ENCODE peak calls at places on chromosomes 11 and 22, in eight cellular contexts. P, J, N, C, R, K, Y and W are unnamed samples. For H3K27me3, the result is how much of the 10 kb centered on the place peaks cover.

GRCh38 chr22:40597541-40598453 is 38.7 kb downstream of the MRTFA start:
- DNase-seq in R (no peak), P (no peak), N (no peak), Y (no peak), K (no peak), C (no peak), J (no peak), W (no peak)

GRCh38 chr11:72613977-72614376 is 60.2 kb downstream of the PDE2A start:
- DNase-seq in Y (no peak), R (no peak), P (no peak), K (no peak), C (peak), N (peak), J (no peak), W (no peak)

GRCh38 chr11:57357827-57358226 is 19.7 kb downstream of the P2RX3 start:
- DNase-seq in K (no peak), Y (no peak), C (peak), N (no peak), J (no peak), P (no peak), R (no peak), W (no peak)

GRCh38 chr11:71342951-71343827 is 90.8 kb upstream of the SHANK2 start:
- DNase-seq in C (peak), N (peak), J (peak), P (peak), K (no peak), R (no peak), Y (peak), W (no peak)

GRCh38 chr11:1760351-1761109 is 3.2 kb downstream of the CTSD start:
- DNase-seq in J (no peak), R (no peak), Y (no peak), N (peak), K (peak), C (no peak), P (no peak), W (no peak)

GRCh38 chr11:122690801-122691649 is 35.5 kb downstream of the UBASH3B start:
- DNase-seq in R (no peak), P (no peak), K (peak), C (peak), N (no peak), J (no peak), Y (peak), W (no peak)

GRCh38 chr11:43550714-43551113 is 129.8 kb upstream of the HSD17B12 start:
- DNase-seq in R (no peak), C (no peak), J (no peak), Y (no peak), K (no peak), P (no peak), N (no peak), W (no peak)

GRCh38 chr11:124670732-124671131 is 2.8 kb downstream of the SIAE start:
- DNase-seq in J (no peak), K (no peak), R (no peak), P (no peak), Y (peak), C (peak), N (peak), W (no peak)

GRCh38 chr11:10592331-10592730 is 23.9 kb upstream of the LYVE1 start:
- DNase-seq in P (peak), K (peak), R (no peak), Y (no peak), C (peak), N (no peak), J (no peak), W (no peak)

GRCh38 chr11:77198440-77198849 is 70.4 kb downstream of the MYO7A start:
- DNase-seq in N (peak), P (peak), K (peak), R (peak), J (no peak), Y (peak), C (peak), W (no peak)

GRCh38 chr22:40498454-40499186 is 128.2 kb downstream of the SGSM3 start:
- DNase-seq in R (no peak), J (no peak), K (peak), N (no peak), P (peak), Y (peak), C (no peak), W (no peak)

DNA sequence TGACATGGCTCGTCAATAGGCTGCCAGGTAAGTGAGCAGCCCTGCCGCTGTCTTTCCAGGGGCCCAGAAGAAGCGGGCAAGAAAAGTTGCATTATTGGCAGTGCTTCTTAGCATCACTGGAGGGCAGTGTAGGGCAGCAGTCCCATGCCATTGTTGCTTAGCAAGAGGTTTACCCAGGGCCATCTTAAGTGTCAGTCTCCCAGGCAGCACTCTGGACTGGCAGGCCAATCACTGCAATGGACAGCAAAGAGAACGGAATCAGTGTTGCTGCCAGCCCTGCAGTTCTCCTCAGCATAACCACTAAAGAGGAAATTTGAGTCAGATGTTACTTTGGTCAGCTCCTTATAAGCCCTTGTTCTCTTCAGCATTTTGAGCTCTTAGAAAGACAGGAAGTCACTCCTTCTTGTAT is 13.4 kb upstream of the GRK2 start:
- DNase-seq in C (peak), Y (peak), P (no peak), J (no peak), N (no peak), R (no peak), K (peak), W (peak)
- TF ChIP-seq POLR2AphosphoS5 in C (peak), Y (no peak), P (no peak), J (no peak), N (no peak), R (no peak), K (no peak), W (no peak)

GRCh38 chr22:49446145-49446758 is 381.4 kb downstream of the BRD1 start:
- DNase-seq in Y (no peak), J (no peak), K (no peak), C (no peak), P (no peak), N (no peak), R (peak), W (no peak)
- TF ChIP-seq CTCF in Y (no peak), J (no peak), K (no peak), C (no peak), P (no peak), N (no peak), R (no peak), W (no peak)

DNA sequence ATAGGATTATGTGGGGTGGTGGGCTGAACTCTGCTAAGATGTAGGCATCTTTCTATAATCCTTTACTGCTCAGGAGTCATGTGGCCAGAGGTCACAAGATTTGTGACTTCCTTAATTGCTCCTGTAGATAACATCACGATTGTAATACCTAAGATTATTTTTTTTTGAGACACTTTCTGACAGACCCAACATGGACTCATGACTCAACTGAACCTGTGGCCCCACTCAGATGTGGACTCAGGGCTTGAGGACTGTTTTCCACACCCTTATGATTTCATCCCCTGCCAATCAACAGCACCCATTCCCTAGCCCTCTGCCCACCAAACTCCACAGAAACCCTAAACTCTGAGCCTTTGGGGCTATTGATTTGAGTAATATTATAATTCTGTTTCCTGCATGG is 35.6 kb upstream of the MMP7 start:
- DNase-seq in N (no peak), C (no peak), Y (no peak), J (no peak), R (no peak), K (no peak), P (no peak), W (no peak)
- H3K27me3 ChIP-seq in N (under half), C (under half), Y (under half), J (under half), R (under half), K (under half), P (under half), W (under half)

GRCh38 chr11:70080763-70081162 is 2.6 kb downstream of the ANO1 start:
- DNase-seq in Y (no peak), P (peak), K (no peak), R (peak), C (no peak), J (no peak), N (no peak), W (no peak)
- TF ChIP-seq POLR2AphosphoS5 in Y (no peak), P (no peak), K (no peak), R (peak), C (no peak), J (no peak), N (no peak), W (no peak)